ENCODE peak calls at places on chromosomes 6 and 20, in nine cellular contexts. S is kidney, C is GM12864, G is heart right ventricle, Q is lower lobe of right lung, H is left ventricle myocardium inferior, V is neural crest cell, K is HFFc6, J is fibroblast of lung. Z is an unnamed sample.

GRCh38 chr20:13687827-13688226 is 49.1 kb upstream of the TASP1 start:
- DNase-seq in S (no peak), C (no peak), G (no peak), Q (no peak), H (no peak), V (no peak), K (no peak), J (no peak), Z (no peak)

GRCh38 chr6:133001040-133001570 is 186.7 kb downstream of the RPS12 start:
- DNase-seq in S (no peak), C (no peak), G (no peak), Q (no peak), H (no peak), V (no peak), K (no peak), J (no peak), Z (no peak)

GRCh38 chr20:41014557-41015088 is 14.0 kb upstream of the TOP1 start:
- DNase-seq in S (no peak), C (no peak), G (no peak), Q (no peak), H (no peak), V (no peak), K (no peak), J (no peak), Z (no peak)

GRCh38 chr6:7909323-7910276 is 988 bp downstream of the TXNDC5 start:
- DNase-seq in S (peak), C (no peak), G (peak), Q (peak), H (peak), V (peak), K (peak), J (peak), Z (no peak)

GRCh38 chr6:153312633-153313032 is 181.6 kb upstream of the RGS17 start:
- DNase-seq in S (peak), C (peak), G (peak), Q (peak), H (peak), V (peak), K (peak), J (peak), Z (no peak)

GRCh38 chr6:41583576-41583975 is 37.4 kb downstream of the FOXP4 start:
- DNase-seq in S (no peak), C (no peak), G (no peak), Q (no peak), H (no peak), V (no peak), K (no peak), J (no peak), Z (no peak)

GRCh38 chr6:2839195-2839981 is 2.3 kb downstream of the SERPINB1 start:
- DNase-seq in S (no peak), C (no peak), G (no peak), Q (no peak), H (no peak), V (no peak), K (peak), J (peak), Z (no peak)

GRCh38 chr20:63653041-63653973 is at the start of gene STMN3:
- DNase-seq in S (peak), C (no peak), G (peak), Q (peak), H (peak), V (peak), K (peak), J (peak), Z (peak)

GRCh38 chr6:144710207-144710606 is 425.1 kb downstream of the UTRN start:
- DNase-seq in S (no peak), C (no peak), G (no peak), Q (no peak), H (no peak), V (no peak), K (peak), J (peak), Z (no peak)

GRCh38 chr6:139151425-139152087 is 16.7 kb downstream of the HECA start:
- DNase-seq in S (no peak), C (no peak), G (no peak), Q (no peak), H (no peak), V (no peak), K (no peak), J (no peak), Z (no peak)

GRCh38 chr20:4453369-4453768 is 268.3 kb upstream of the PRND start:
- DNase-seq in S (no peak), C (no peak), G (no peak), Q (no peak), H (no peak), V (no peak), K (no peak), J (peak), Z (no peak)

GRCh38 chr6:99026135-99026534 is 78.4 kb upstream of the FBXL4 start:
- DNase-seq in S (no peak), C (no peak), G (no peak), Q (no peak), H (no peak), V (no peak), K (no peak), J (no peak), Z (no peak)

GRCh38 chr20:22566876-22567658 is 17.3 kb downstream of the FOXA2 start:
- DNase-seq in S (no peak), C (no peak), G (no peak), Q (no peak), H (no peak), V (no peak), K (no peak), J (no peak), Z (no peak)

GRCh38 chr6:137303436-137303835 is 84.3 kb upstream of the IFNGR1 start:
- DNase-seq in S (no peak), C (no peak), G (no peak), Q (no peak), H (no peak), V (no peak), K (no peak), J (no peak), Z (no peak)

GRCh38 chr6:111874030-111874425 is 776 bp upstream of the FYN start:
- DNase-seq in S (no peak), C (no peak), G (peak), Q (no peak), H (no peak), V (no peak), K (no peak), J (no peak), Z (no peak)

GRCh38 chr20:3710027-3710426 is 2.4 kb downstream of the SIGLEC1 start:
- DNase-seq in S (peak), C (no peak), G (no peak), Q (peak), H (no peak), V (no peak), K (no peak), J (no peak), Z (no peak)

GRCh38 chr20:41154436-41155176 is 17.3 kb downstream of the PLCG1 start:
- DNase-seq in S (no peak), C (no peak), G (peak), Q (no peak), H (peak), V (no peak), K (no peak), J (no peak), Z (no peak)

GRCh38 chr20:47099749-47100515 is 205.3 kb downstream of the EYA2 start:
- DNase-seq in S (no peak), C (no peak), G (peak), Q (no peak), H (peak), V (no peak), K (no peak), J (peak), Z (no peak)

GRCh38 chr6:169937389-169938261 is 186.2 kb downstream of the ERMARD start:
- DNase-seq in S (no peak), C (no peak), G (no peak), Q (no peak), H (no peak), V (no peak), K (no peak), J (no peak), Z (no peak)
- TF ChIP-seq CTCF in S (no peak), C (no peak), G (no peak), Q (no peak), H (no peak), V (no peak), K (no peak), J (no peak), Z (no peak)

GRCh38 chr20:50017576-50018248 is 34.9 kb downstream of the SNAI1 start:
- DNase-seq in S (no peak), C (no peak), G (peak), Q (no peak), H (no peak), V (no peak), K (no peak), J (no peak), Z (no peak)
- TF ChIP-seq CTCF in S (no peak), C (no peak), G (no peak), Q (no peak), H (no peak), V (no peak), K (no peak), J (no peak), Z (no peak)

DNA sequence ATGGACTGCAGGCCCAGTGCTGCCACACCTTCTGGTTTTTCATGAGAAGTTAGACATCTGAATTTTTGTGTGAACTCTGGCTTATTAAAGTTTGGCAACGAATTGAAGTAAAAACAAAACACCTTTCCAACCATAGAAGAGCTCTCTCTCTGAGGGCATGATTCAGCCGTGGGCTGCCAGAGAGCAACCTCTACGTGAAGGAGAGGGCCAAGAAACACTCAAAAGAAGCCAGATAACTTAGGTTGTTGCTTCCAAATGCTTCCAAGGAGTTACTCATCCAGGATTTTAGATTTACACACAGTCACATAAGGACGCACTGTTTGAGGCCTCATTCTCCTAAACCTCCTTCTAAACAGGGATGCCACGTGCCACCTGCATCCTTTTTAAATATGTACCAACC is 65.5 kb downstream of the NRN1 start:
- DNase-seq in S (no peak), C (no peak), G (no peak), Q (no peak), H (no peak), V (no peak), K (no peak), J (no peak), Z (no peak)
- TF ChIP-seq CTCF in S (no peak), C (no peak), G (no peak), Q (no peak), H (no peak), V (no peak), K (no peak), J (no peak), Z (no peak)

GRCh38 chr20:57664476-57664875 is 44.2 kb upstream of the ZBP1 start:
- DNase-seq in S (peak), C (no peak), G (no peak), Q (peak), H (peak), V (no peak), K (no peak), J (no peak), Z (peak)
- TF ChIP-seq CTCF in S (no peak), C (no peak), G (no peak), Q (no peak), H (no peak), V (no peak), K (no peak), J (no peak), Z (no peak)

GRCh38 chr6:44245912-44246662 is 814 bp upstream of the HSP90AB1 start:
- DNase-seq in S (peak), C (no peak), G (peak), Q (peak), H (peak), V (peak), K (peak), J (peak), Z (peak)
- TF ChIP-seq CTCF in S (peak), C (no peak), G (peak), Q (peak), H (peak), V (no peak), K (peak), J (no peak), Z (no peak)

Z was measured in CD14-positive monocyte.